ENCODE peak calls at places on chromosomes 5 and 9, in five cellular contexts. G is K562, A is HCT116, D is SK-N-SH, W is H1. E is an unnamed sample.
A peak's percentile ranks its signal among the peaks of the same experiment; 100 is the strongest.

GRCh38 chr9:120252248-120252647 is 327.7 kb downstream of the CDK5RAP2 start:
- DNase-seq in G (peak; percentile 3), W (no peak), D (no peak), A (no peak), E (no peak)

GRCh38 chr9:70749066-70749465 is 334.6 kb upstream of the KLF9 start:
- DNase-seq in D (no peak), W (no peak), G (no peak), A (no peak), E (no peak)

GRCh38 chr5:123204224-123204623 is 115.2 kb downstream of the PRDM6 start:
- DNase-seq in A (no peak), D (no peak), W (no peak), G (no peak), E (peak; percentile 16)

GRCh38 chr9:90107021-90107771 is 502.4 kb downstream of the GADD45G start:
- DNase-seq in D (no peak), W (no peak), A (no peak), G (no peak), E (no peak)

GRCh38 chr5:181236954-181237641 is 6.6 kb downstream of the RACK1 start:
- DNase-seq in A (no peak), G (no peak), W (no peak), D (no peak), E (no peak)

GRCh38 chr9:83304686-83305085 is 233.5 kb downstream of the FRMD3 start:
- DNase-seq in D (peak; percentile 77), W (no peak), A (no peak), G (no peak), E (no peak)

GRCh38 chr5:62450259-62450658 is 37.7 kb downstream of the IPO11 start:
- DNase-seq in G (no peak), D (no peak), W (no peak), A (no peak), E (no peak)

GRCh38 chr5:82396871-82397514 is 118.8 kb upstream of the RPS23 start:
- DNase-seq in W (no peak), A (peak; percentile 54), D (peak; percentile 68), G (peak; percentile 78), E (no peak)

GRCh38 chr9:124455820-124456219 is 5.6 kb downstream of the ADGRD2 start:
- DNase-seq in G (no peak), W (no peak), A (no peak), D (no peak), E (no peak)

GRCh38 chr5:30850871-30851270 is 342.6 kb upstream of the CDH6 start:
- DNase-seq in D (no peak), G (no peak), W (no peak), A (no peak), E (no peak)

GRCh38 chr5:77560677-77561263 is 68.7 kb upstream of the WDR41 start:
- DNase-seq in D (peak; percentile 40), A (peak; percentile 38), W (no peak), G (peak; percentile 53), E (peak; percentile 25)

GRCh38 chr5:142699105-142699720 is 13.3 kb upstream of the FGF1 start:
- DNase-seq in A (peak; percentile 66), W (peak; percentile 74), D (peak; percentile 74), G (peak; percentile 82), E (peak; percentile 63)

GRCh38 chr9:3434594-3434993 is 91.2 kb downstream of the RFX3 start:
- DNase-seq in D (no peak), A (no peak), W (no peak), G (no peak), E (no peak)

GRCh38 chr5:96624631-96625030 is 37.5 kb upstream of the CAST start:
- DNase-seq in A (no peak), W (no peak), G (no peak), D (no peak), E (no peak)

GRCh38 chr9:133372144-133372543 is 3.7 kb downstream of the SURF4 start:
- DNase-seq in W (no peak), D (no peak), A (no peak), G (no peak), E (no peak)

GRCh38 chr9:121744002-121744686 is 92.7 kb downstream of the DAB2IP start:
- DNase-seq in D (peak; percentile 68), G (peak; percentile 55), W (no peak), A (no peak), E (no peak)

GRCh38 chr5:80206282-80206681 is 49.6 kb downstream of the SERINC5 start:
- DNase-seq in A (no peak), D (no peak), W (no peak), G (no peak), E (no peak)

DNA sequence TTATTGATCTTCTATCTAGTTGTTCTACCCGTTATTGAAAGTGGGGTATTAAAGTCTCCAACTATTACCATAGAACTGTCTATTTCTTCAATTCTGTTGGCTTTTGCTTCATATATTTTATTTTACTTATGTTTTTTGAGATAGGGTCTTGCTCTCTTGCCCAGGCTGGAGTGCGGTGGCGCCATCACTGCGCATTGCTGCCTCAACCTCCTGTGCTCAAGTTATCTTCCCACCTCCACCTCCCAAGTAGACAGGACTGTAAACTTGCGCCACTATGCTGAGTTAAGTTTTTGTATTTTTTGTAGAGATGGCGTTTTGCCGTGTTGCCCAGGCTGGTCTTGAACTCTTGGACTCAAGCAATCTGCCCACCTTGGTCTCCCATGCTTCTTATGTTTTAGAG is 16.2 kb downstream of the SNAPC3 start:
- DNase-seq in G (no peak), W (no peak), A (no peak), D (no peak), E (no peak)
- H3K9me3 ChIP-seq in G (no peaks in the 10 kb centered on the region), W (peaks cover 21% of the 10 kb centered on the region), A (no peaks in the 10 kb centered on the region), D (no peaks in the 10 kb centered on the region), E (peaks cover 63% of the 10 kb centered on the region)

DNA sequence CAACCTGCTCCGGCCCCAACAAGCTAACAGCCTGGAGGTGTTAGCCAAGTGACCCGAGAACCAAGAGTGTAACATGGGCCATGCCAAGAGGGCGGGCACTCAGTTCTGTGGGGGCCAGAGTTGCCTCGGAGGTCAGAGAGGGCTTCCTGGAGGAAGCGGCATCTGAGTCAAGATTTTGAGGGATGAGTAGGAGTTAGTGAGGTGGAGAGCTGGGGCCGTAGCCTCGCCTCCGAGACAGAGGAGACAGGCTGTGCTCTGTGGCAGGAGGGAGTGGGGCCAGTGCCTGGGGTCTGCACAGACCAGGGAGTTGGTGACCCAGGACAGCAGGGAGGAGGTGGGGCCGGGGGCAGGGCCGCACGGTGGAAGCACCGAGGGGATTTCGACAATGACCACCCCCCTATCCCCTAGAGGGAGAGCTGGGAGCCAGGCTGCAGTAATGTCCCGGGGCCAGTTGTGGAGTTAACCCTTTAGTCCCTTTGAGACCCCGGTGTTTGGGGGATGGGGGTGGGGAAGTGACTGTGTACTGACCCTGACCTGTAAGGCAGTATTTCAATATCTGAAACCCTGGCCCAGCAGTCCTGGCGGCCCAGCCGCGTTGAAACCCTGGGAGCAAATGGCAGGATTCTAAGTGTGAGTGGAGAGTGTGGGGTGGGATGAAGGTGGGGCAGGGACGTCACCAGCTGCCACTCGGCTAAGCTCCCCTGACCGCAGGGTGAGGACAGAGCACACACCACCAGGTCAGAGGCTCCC is 148.7 kb upstream of the COL5A1 start:
- DNase-seq in W (no peak), D (no peak), G (no peak), A (no peak), E (no peak)
- TF ChIP-seq YY1 in W (no peak), D (no peak), G (no peak), A (no peak), E (no peak)

GRCh38 chr9:135224921-135225541 is 137.6 kb downstream of the OLFM1 start:
- DNase-seq in A (no peak), D (peak; percentile 80), W (no peak), G (no peak), E (no peak)
- H3K9me3 ChIP-seq in A (peaks cover 5% of the 10 kb centered on the region), D (no peaks in the 10 kb centered on the region), W (no peaks in the 10 kb centered on the region), G (peaks cover 6% of the 10 kb centered on the region), E (no peaks in the 10 kb centered on the region)

DNA sequence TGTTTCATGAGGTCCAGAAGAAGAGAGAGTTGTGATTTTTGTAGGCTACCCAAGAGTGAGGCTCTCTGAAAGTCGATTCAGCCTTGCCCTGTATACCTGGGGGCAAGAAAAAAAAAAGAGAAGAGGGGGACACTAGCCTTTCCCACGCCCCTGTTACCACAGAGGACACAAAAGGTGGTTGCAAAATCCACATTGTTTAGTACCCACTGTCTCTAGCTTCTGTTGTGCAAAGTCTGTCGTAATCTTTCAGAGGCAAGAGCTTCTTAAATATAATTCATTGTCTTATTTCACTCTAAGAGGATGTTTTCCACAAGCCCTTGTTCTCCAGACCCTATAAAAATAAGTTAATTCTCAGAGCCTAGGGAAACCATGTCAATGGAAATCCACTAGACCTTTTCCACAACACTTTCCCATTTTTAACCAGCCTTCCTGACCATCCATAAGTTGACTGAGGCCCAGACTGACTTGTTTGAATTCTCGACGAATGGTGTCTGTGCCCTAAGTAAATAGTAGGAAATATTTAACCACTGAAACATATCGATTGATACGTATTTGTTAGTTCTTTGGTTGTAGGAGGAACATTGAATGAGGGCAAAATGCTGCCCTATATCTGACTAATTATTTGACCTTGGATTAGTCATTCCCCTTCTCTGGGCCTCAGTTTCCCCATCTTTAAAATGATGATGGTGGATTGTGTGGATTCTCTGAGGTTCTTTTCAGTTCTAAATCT is 182.7 kb downstream of the PAPPA start:
- DNase-seq in A (no peak), G (no peak), D (no peak), W (no peak), E (no peak)
- TF ChIP-seq YY1 in A (no peak), G (no peak), D (no peak), W (no peak), E (no peak)

GRCh38 chr5:132778129-132778528 is 1.1 kb upstream of the SEPTIN8 start:
- DNase-seq in A (no peak), G (peak; percentile 25), W (no peak), D (no peak), E (no peak)

GRCh38 chr5:132778856-132779255 is 1.8 kb upstream of the SEPTIN8 start:
- DNase-seq in A (no peak), W (no peak), G (no peak), D (no peak), E (no peak)

GRCh38 chr5:132776077-132776931 is 735 bp downstream of the SEPTIN8 start:
- DNase-seq in D (peak; percentile 88), W (no peak), A (no peak), G (peak; percentile 88), E (no peak)

GRCh38 chr5:132776932-132777208 is 169 bp downstream of the SEPTIN8 start:
- DNase-seq in A (no peak), G (no peak), W (no peak), D (no peak), E (no peak)

GRCh38 chr5:132777209-132778069 is at the start of gene SEPTIN8:
- DNase-seq in D (peak; percentile 90), G (peak; percentile 73), W (no peak), A (no peak), E (no peak)
- H3K9me3 ChIP-seq in D (no peaks in the 10 kb centered on the region), G (no peaks in the 10 kb centered on the region), W (no peaks in the 10 kb centered on the region), A (no peaks in the 10 kb centered on the region), E (no peaks in the 10 kb centered on the region)

DNA sequence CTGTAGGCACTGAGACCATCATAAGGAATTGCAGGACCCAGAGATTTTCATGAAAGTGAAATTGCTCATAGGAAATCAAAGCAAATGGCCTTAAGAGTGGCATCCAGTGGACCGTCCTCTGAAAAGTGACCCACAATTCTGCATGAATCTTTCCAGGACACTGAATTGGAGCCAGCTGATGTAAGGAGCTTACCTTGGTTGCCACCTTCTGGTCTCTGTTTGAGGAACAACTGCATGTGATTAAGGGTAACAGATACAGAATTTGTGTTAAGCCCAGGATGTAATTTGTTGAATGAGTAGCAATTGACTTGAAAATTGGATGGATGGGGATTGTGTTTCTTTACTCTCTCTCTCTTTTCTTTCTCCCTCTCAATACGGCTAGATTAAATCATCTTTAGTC is 49.9 kb upstream of the GAS1 start:
- DNase-seq in W (no peak), G (no peak), D (no peak), A (peak; percentile 6), E (peak; percentile 28)
- TF ChIP-seq YY1 in W (no peak), G (no peak), D (no peak), A (no peak), E (no peak)

GRCh38 chr5:4199461-4199860 is 603.8 kb downstream of the IRX1 start:
- DNase-seq in W (no peak), A (no peak), G (no peak), D (no peak), E (peak; percentile 27)
- H3K9me3 ChIP-seq in W (no peaks in the 10 kb centered on the region), A (peaks cover 11% of the 10 kb centered on the region), G (no peaks in the 10 kb centered on the region), D (no peaks in the 10 kb centered on the region), E (no peaks in the 10 kb centered on the region)

GRCh38 chr5:38745836-38746732 is 99.7 kb upstream of the OSMR start:
- DNase-seq in D (no peak), A (no peak), G (no peak), W (no peak), E (no peak)
- TF ChIP-seq YY1 in D (no peak), A (no peak), G (no peak), W (no peak), E (no peak)